ENCODE peak calls at places on chromosomes 7 and 10, in six cellular contexts. I is progenitor cell of endocrine pancreas; J is non-pigmented ciliary epithelial cell; Q is activated T-cell treated with anti-CD3 and anti-CD28 coated beads, Interleukin-2, amount 50 U/mL, for 72 hours; V is coronary artery; O is AG20443. M is an unnamed sample.

GRCh38 chr10:100350914-100351485 is 4.0 kb downstream of the SCD start:
- DNase-seq in Q (no peak), J (no peak), O (no peak), I (no peak), V (no peak), M (no peak)

GRCh38 chr10:48491422-48492139 is 113.3 kb downstream of the ARHGAP22 start:
- DNase-seq in J (no peak), I (no peak), Q (no peak), O (no peak), V (no peak), M (no peak)

GRCh38 chr10:24625778-24626177 is 97.9 kb downstream of the ARHGAP21 start:
- DNase-seq in V (no peak), I (no peak), Q (no peak), O (no peak), J (no peak), M (no peak)

GRCh38 chr10:7070950-7071349 is 339.9 kb downstream of the SFMBT2 start:
- DNase-seq in O (no peak), Q (no peak), J (no peak), V (no peak), I (no peak), M (no peak)

GRCh38 chr10:126133906-126134703 is 237.7 kb downstream of the FANK1 start:
- DNase-seq in V (no peak), Q (no peak), J (peak; percentile 62), O (peak; percentile 61), I (no peak), M (no peak)

GRCh38 chr7:148819697-148820332 is 64.3 kb downstream of the EZH2 start:
- DNase-seq in I (no peak), Q (no peak), J (peak; percentile 17), O (peak; percentile 42), V (no peak), M (no peak)

GRCh38 chr7:134750083-134751062 is 29.1 kb upstream of the CALD1 start:
- DNase-seq in I (no peak), V (no peak), O (peak; percentile 41), J (no peak), Q (peak; percentile 69), M (peak; percentile 30)

GRCh38 chr7:75796420-75796819 is 17.2 kb downstream of the CCL24 start:
- DNase-seq in J (no peak), Q (no peak), V (no peak), O (no peak), I (no peak), M (no peak)

GRCh38 chr7:113085781-113086390 is 741 bp downstream of the GPR85 start:
- DNase-seq in Q (no peak), V (no peak), I (no peak), J (no peak), O (peak; percentile 9), M (no peak)

GRCh38 chr7:47327306-47327697 is 254.6 kb downstream of the TNS3 start:
- DNase-seq in I (no peak), Q (no peak), V (peak; percentile 68), O (peak; percentile 39), J (no peak), M (no peak)

M was measured in uterus.